ENCODE peak calls at places on chromosomes 5 and 9, in eight cellular contexts. G is mesendoderm, R is stromal cell of bone marrow, C is HCT116, F is AG08395, Q is cardiac muscle cell, O is Calu3, B is HTR-8/SVneo. J is an unnamed sample.

GRCh38 chr9:106799146-106799545 is 63.8 kb upstream of the ZNF462 start:
- DNase-seq in G (peak), R (peak), C (no peak), F (peak), Q (peak), O (no peak), B (peak), J (no peak)

GRCh38 chr5:170971-171800 is 20.1 kb upstream of the LRRC14B start:
- DNase-seq in G (no peak), R (no peak), C (no peak), F (no peak), Q (no peak), O (no peak), B (no peak), J (no peak)

GRCh38 chr5:174892742-174893141 is 168.4 kb downstream of the MSX2 start:
- DNase-seq in G (no peak), R (no peak), C (no peak), F (no peak), Q (no peak), O (no peak), B (no peak), J (no peak)

GRCh38 chr5:66239034-66239433 is 94.9 kb downstream of the SREK1 start:
- DNase-seq in G (peak), R (no peak), C (peak), F (no peak), Q (peak), O (no peak), B (no peak), J (no peak)

GRCh38 chr9:121773286-121773953 is 122.0 kb downstream of the DAB2IP start:
- DNase-seq in G (no peak), R (no peak), C (no peak), F (no peak), Q (no peak), O (no peak), B (no peak), J (no peak)

GRCh38 chr5:126868961-126869451 is 92.1 kb downstream of the LMNB1 start:
- DNase-seq in G (peak), R (no peak), C (no peak), F (peak), Q (peak), O (no peak), B (no peak), J (no peak)

GRCh38 chr5:155833282-155833681 is 493.7 kb upstream of the SGCD start:
- DNase-seq in G (peak), R (no peak), C (no peak), F (peak), Q (no peak), O (no peak), B (no peak), J (no peak)

GRCh38 chr5:107805819-107806218 is 135.1 kb upstream of the EFNA5 start:
- DNase-seq in G (no peak), R (no peak), C (no peak), F (no peak), Q (no peak), O (no peak), B (no peak), J (no peak)

GRCh38 chr9:113488490-113488889 is 25.0 kb downstream of the RGS3 start:
- DNase-seq in G (no peak), R (peak), C (no peak), F (peak), Q (no peak), O (no peak), B (no peak), J (peak)

GRCh38 chr9:114078021-114078780 is at the start of gene AMBP:
- DNase-seq in G (no peak), R (no peak), C (no peak), F (no peak), Q (peak), O (peak), B (no peak), J (no peak)

GRCh38 chr9:28135571-28135970 is 562.3 kb upstream of the C9orf72 start:
- DNase-seq in G (peak), R (no peak), C (no peak), F (no peak), Q (no peak), O (no peak), B (no peak), J (no peak)

GRCh38 chr9:99114846-99115500 is 10.1 kb downstream of the TGFBR1 start:
- DNase-seq in G (no peak), R (no peak), C (no peak), F (no peak), Q (no peak), O (no peak), B (no peak), J (no peak)

GRCh38 chr5:132053483-132053882 is 7.0 kb upstream of the IL3 start:
- DNase-seq in G (no peak), R (no peak), C (no peak), F (no peak), Q (no peak), O (no peak), B (no peak), J (peak)

GRCh38 chr9:90433398-90433890 is 209.2 kb downstream of the DIRAS2 start:
- DNase-seq in G (peak), R (no peak), C (no peak), F (no peak), Q (peak), O (peak), B (no peak), J (no peak)

GRCh38 chr9:95073042-95073607 is 244.4 kb downstream of the FANCC start:
- DNase-seq in G (peak), R (no peak), C (no peak), F (peak), Q (peak), O (no peak), B (no peak), J (no peak)

GRCh38 chr9:92275541-92275940 is 18.0 kb downstream of the IARS1 start:
- DNase-seq in G (peak), R (no peak), C (no peak), F (no peak), Q (no peak), O (no peak), B (no peak), J (no peak)

GRCh38 chr5:18792145-18792544 is 1157.9 kb downstream of the TAF11L14 start:
- DNase-seq in G (no peak), R (no peak), C (no peak), F (no peak), Q (no peak), O (peak), B (no peak), J (no peak)